ENCODE peak calls at places on chromosomes 7 and 10, in four cellular contexts. One of them, this sample, is unnamed.

GRCh38 chr10:86644412-86645110 is 9.8 kb upstream of the OPN4 start:
- DNase-seq in K562: no peak
- DNase-seq in HepG2: peak; percentile 10
- DNase-seq in WTC11: no peak
- DNase-seq in this sample: peak; percentile 20

GRCh38 chr7:41994746-41995110 is 242.3 kb downstream of the GLI3 start:
- DNase-seq in K562: no peak
- DNase-seq in HepG2: no peak
- DNase-seq in WTC11: no peak
- DNase-seq in this sample: no peak

GRCh38 chr7:3152714-3153113 is 109.0 kb upstream of the CARD11 start:
- DNase-seq in K562: no peak
- DNase-seq in WTC11: no peak
- DNase-seq in HepG2: no peak
- DNase-seq in this sample: no peak

GRCh38 chr10:5550621-5551530 is 26.1 kb downstream of the CALML3 start:
- DNase-seq in HepG2: no peak
- DNase-seq in WTC11: peak; percentile 8
- DNase-seq in K562: peak; percentile 47
- DNase-seq in this sample: no peak

GRCh38 chr10:21514808-21515580 is 10.5 kb downstream of the SKIDA1 start:
- DNase-seq in K562: no peak
- DNase-seq in WTC11: no peak
- DNase-seq in HepG2: no peak
- DNase-seq in this sample: no peak

GRCh38 chr10:30751678-30752331 is 122.3 kb upstream of the LYZL2 start:
- DNase-seq in WTC11: peak; percentile 80
- DNase-seq in HepG2: no peak
- DNase-seq in K562: peak; percentile 6
- DNase-seq in this sample: peak; percentile 32

GRCh38 chr10:94677691-94678090 is 5.8 kb upstream of the CYP2C18 start:
- DNase-seq in K562: peak; percentile 1
- DNase-seq in WTC11: no peak
- DNase-seq in HepG2: peak; percentile 53
- DNase-seq in this sample: no peak

GRCh38 chr7:159125104-159125943 is 19.3 kb downstream of the VIPR2 start:
- DNase-seq in HepG2: no peak
- DNase-seq in WTC11: no peak
- DNase-seq in K562: no peak
- DNase-seq in this sample: no peak

GRCh38 chr7:73770002-73770859 is at the start of gene CLDN3:
- DNase-seq in K562: no peak
- DNase-seq in HepG2: no peak
- DNase-seq in WTC11: peak; percentile 93
- DNase-seq in this sample: no peak

GRCh38 chr10:35398888-35399287 is 62.6 kb downstream of the CCNY start:
- DNase-seq in K562: no peak
- DNase-seq in WTC11: no peak
- DNase-seq in HepG2: no peak
- DNase-seq in this sample: no peak

GRCh38 chr10:32350811-32351342 is 3.9 kb upstream of the EPC1 start:
- DNase-seq in K562: no peak
- DNase-seq in HepG2: no peak
- DNase-seq in WTC11: no peak
- DNase-seq in this sample: no peak

GRCh38 chr10:91391915-91392314 is 18.2 kb upstream of the HECTD2 start:
- DNase-seq in HepG2: no peak
- DNase-seq in WTC11: no peak
- DNase-seq in K562: no peak
- DNase-seq in this sample: no peak

GRCh38 chr7:147510913-147511312 is 1079.7 kb upstream of the C7orf33 start:
- DNase-seq in HepG2: no peak
- DNase-seq in K562: no peak
- DNase-seq in WTC11: no peak
- DNase-seq in this sample: no peak

GRCh38 chr10:29757551-29758297 is 123.0 kb upstream of the SVIL start:
- DNase-seq in HepG2: no peak
- DNase-seq in K562: no peak
- DNase-seq in WTC11: no peak
- DNase-seq in this sample: no peak

GRCh38 chr10:86260564-86260963 is 106.0 kb downstream of the GRID1 start:
- DNase-seq in WTC11: no peak
- DNase-seq in HepG2: no peak
- DNase-seq in K562: no peak
- DNase-seq in this sample: no peak

GRCh38 chr10:60388709-60389241 is 900 bp downstream of the ANK3 start:
- DNase-seq in K562: no peak
- DNase-seq in WTC11: no peak
- DNase-seq in HepG2: no peak
- DNase-seq in this sample: no peak

GRCh38 chr7:122135275-122135674 is 8.8 kb downstream of the AASS start:
- DNase-seq in WTC11: no peak
- DNase-seq in HepG2: no peak
- DNase-seq in K562: no peak
- DNase-seq in this sample: no peak

GRCh38 chr7:150368884-150369739 is 490 bp downstream of the REPIN1 start:
- DNase-seq in WTC11: peak; percentile 83
- DNase-seq in K562: peak; percentile 71
- DNase-seq in HepG2: peak; percentile 77
- DNase-seq in this sample: no peak

GRCh38 chr7:140478361-140479061 is 794 bp downstream of the MKRN1 start:
- DNase-seq in WTC11: no peak
- DNase-seq in HepG2: no peak
- DNase-seq in K562: peak; percentile 67
- DNase-seq in this sample: no peak

GRCh38 chr10:89458289-89458688 is 43.9 kb downstream of the IFIT5 start:
- DNase-seq in K562: no peak
- DNase-seq in WTC11: no peak
- DNase-seq in HepG2: no peak
- DNase-seq in this sample: no peak

GRCh38 chr10:8242295-8242872 is 187.9 kb downstream of the GATA3 start:
- DNase-seq in HepG2: no peak
- DNase-seq in K562: no peak
- DNase-seq in WTC11: no peak
- DNase-seq in this sample: no peak

GRCh38 chr10:102422586-102423129 is 2.0 kb downstream of the FBXL15 start:
- DNase-seq in K562: peak; percentile 89
- DNase-seq in HepG2: peak; percentile 75
- DNase-seq in WTC11: peak; percentile 85
- DNase-seq in this sample: no peak

GRCh38 chr10:104479906-104480579 is 126.4 kb downstream of the CFAP58 start:
- DNase-seq in K562: no peak
- DNase-seq in WTC11: no peak
- DNase-seq in HepG2: no peak
- DNase-seq in this sample: no peak

GRCh38 chr10:49281461-49281860 is 17.5 kb upstream of the C10orf71 start:
- DNase-seq in K562: peak; percentile 57
- DNase-seq in WTC11: peak; percentile 83
- DNase-seq in HepG2: no peak
- DNase-seq in this sample: no peak

GRCh38 chr10:6558759-6559429 is 21.2 kb downstream of the PRKCQ start:
- DNase-seq in K562: no peak
- DNase-seq in HepG2: no peak
- DNase-seq in WTC11: no peak
- DNase-seq in this sample: no peak

GRCh38 chr7:12800501-12800900 is 113.1 kb downstream of the ARL4A start:
- DNase-seq in HepG2: no peak
- DNase-seq in WTC11: no peak
- DNase-seq in K562: no peak
- DNase-seq in this sample: no peak

GRCh38 chr10:50497758-50498157 is 126.0 kb downstream of the SGMS1 start:
- DNase-seq in WTC11: no peak
- DNase-seq in HepG2: peak; percentile 21
- DNase-seq in K562: peak; percentile 19
- DNase-seq in this sample: peak; percentile 83

GRCh38 chr7:46297515-46297914 is 376.4 kb upstream of the IGFBP3 start:
- DNase-seq in K562: no peak
- DNase-seq in WTC11: no peak
- DNase-seq in HepG2: no peak
- DNase-seq in this sample: no peak

GRCh38 chr10:118003146-118003545 is 43.6 kb downstream of the RAB11FIP2 start:
- DNase-seq in K562: no peak
- DNase-seq in WTC11: no peak
- DNase-seq in HepG2: no peak
- DNase-seq in this sample: no peak
- TF ChIP-seq CREM in K562: no peak
- TF ChIP-seq CREM in WTC11: no peak
- TF ChIP-seq CREM in HepG2: no peak
- TF ChIP-seq CREM in this sample: no peak

GRCh38 chr10:14507721-14508120 is 177.0 kb upstream of the FRMD4A start:
- DNase-seq in K562: no peak
- DNase-seq in WTC11: no peak
- DNase-seq in HepG2: no peak
- DNase-seq in this sample: no peak

GRCh38 chr10:14502451-14502850 is 171.7 kb upstream of the FRMD4A start:
- DNase-seq in K562: no peak
- DNase-seq in HepG2: no peak
- DNase-seq in WTC11: no peak
- DNase-seq in this sample: no peak

GRCh38 chr10:14508725-14509124 is 178.0 kb upstream of the FRMD4A start:
- DNase-seq in HepG2: no peak
- DNase-seq in K562: no peak
- DNase-seq in WTC11: no peak
- DNase-seq in this sample: no peak

GRCh38 chr10:14510346-14510745 is 179.6 kb upstream of the FRMD4A start:
- DNase-seq in K562: no peak
- DNase-seq in WTC11: no peak
- DNase-seq in HepG2: no peak
- DNase-seq in this sample: no peak

DNA sequence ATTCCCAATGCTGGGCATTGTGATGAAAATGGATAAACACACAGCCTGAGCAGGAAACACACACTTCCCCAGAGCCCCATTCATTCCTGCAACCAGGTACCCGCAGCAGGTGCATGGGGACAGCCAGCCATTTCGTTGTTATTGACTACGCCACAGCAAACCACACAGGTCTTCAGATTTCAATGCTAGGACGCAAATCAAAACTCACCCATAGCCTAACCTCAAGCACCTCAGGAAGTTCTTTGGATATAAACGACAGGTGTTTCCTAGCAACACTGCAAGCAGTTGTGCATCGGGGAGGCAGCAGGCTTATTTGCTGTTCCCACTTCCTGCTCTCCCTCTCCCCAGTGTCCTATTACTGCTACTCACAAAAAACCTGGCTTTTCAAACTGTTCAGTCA is 176.4 kb upstream of the FRMD4A start:
- DNase-seq in K562: no peak
- DNase-seq in HepG2: no peak
- DNase-seq in WTC11: no peak
- DNase-seq in this sample: no peak
- TF ChIP-seq CREM in K562: no peak
- TF ChIP-seq CREM in HepG2: no peak
- TF ChIP-seq CREM in WTC11: no peak
- TF ChIP-seq CREM in this sample: no peak

GRCh38 chr7:134045716-134046115 is 81.4 kb upstream of the LRGUK start:
- DNase-seq in WTC11: no peak
- DNase-seq in K562: no peak
- DNase-seq in HepG2: no peak
- DNase-seq in this sample: no peak
- TF ChIP-seq CREM in WTC11: no peak
- TF ChIP-seq CREM in K562: no peak
- TF ChIP-seq CREM in HepG2: no peak
- TF ChIP-seq CREM in this sample: no peak

DNA sequence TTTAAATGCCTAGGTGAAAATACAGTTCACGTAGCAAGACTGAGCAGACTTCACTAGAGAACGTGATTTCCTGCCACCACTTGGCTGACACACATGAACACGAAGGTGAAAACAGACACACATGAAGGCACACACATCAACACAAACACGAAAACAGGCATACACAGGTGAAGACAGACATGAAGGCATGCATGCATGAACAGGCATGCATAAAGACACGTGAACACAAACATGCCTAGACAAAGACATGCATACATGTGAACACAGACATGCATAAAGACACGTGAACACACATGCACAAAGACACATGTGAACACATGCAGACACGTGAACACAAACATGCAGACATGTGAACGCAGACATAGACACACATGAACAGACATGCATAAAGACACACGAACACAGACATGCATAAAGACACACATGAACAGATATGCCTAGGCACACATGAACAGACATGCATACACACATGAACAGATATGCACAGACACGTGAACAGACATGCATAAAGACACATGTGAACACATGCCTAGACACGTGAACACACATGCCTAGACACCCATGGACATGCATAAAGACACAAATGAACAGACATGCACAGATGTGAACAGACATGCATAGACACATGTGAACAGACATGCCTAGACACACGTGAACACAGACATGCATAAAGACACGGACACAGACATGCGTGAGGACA is 243.1 kb downstream of the ZMYND11 start:
- DNase-seq in K562: no peak
- DNase-seq in HepG2: no peak
- DNase-seq in WTC11: no peak
- DNase-seq in this sample: no peak
- TF ChIP-seq CREM in K562: no peak
- TF ChIP-seq CREM in HepG2: no peak
- TF ChIP-seq CREM in WTC11: no peak
- TF ChIP-seq CREM in this sample: no peak

GRCh38 chr10:70352401-70353097 is 29.9 kb downstream of the LRRC20 start:
- DNase-seq in K562: no peak
- DNase-seq in WTC11: no peak
- DNase-seq in HepG2: peak; percentile 95
- DNase-seq in this sample: no peak

GRCh38 chr10:70354566-70355233 is 27.7 kb downstream of the LRRC20 start:
- DNase-seq in K562: no peak
- DNase-seq in HepG2: no peak
- DNase-seq in WTC11: no peak
- DNase-seq in this sample: no peak

GRCh38 chr10:70354100-70354499 is 28.3 kb downstream of the LRRC20 start:
- DNase-seq in WTC11: no peak
- DNase-seq in K562: no peak
- DNase-seq in HepG2: no peak
- DNase-seq in this sample: no peak

GRCh38 chr10:70357447-70358035 is 24.9 kb downstream of the LRRC20 start:
- DNase-seq in HepG2: no peak
- DNase-seq in WTC11: no peak
- DNase-seq in K562: no peak
- DNase-seq in this sample: no peak

GRCh38 chr10:70355234-70356021 is 27.0 kb downstream of the LRRC20 start:
- DNase-seq in WTC11: no peak
- DNase-seq in HepG2: no peak
- DNase-seq in K562: no peak
- DNase-seq in this sample: peak; percentile 94
- TF ChIP-seq CREM in WTC11: no peak
- TF ChIP-seq CREM in HepG2: no peak
- TF ChIP-seq CREM in K562: no peak
- TF ChIP-seq CREM in this sample: peak; percentile 88

This sample was measured in GM12878.